ENCODE peak calls at places on chromosomes 3 and 15, in five cellular contexts. A is activated T-cell treated with anti-CD3 and anti-CD28 coated beads, Interleukin-2, amount 50 U/mL, for 4 hours; F is AG09319; P is AG08396; X is naive thymus-derived CD8-positive, alpha-beta T cell. Z is an unnamed sample.

GRCh38 chr15:83734487-83734886 is 80.6 kb downstream of the ADAMTSL3 start:
- DNase-seq in P (no peak), X (no peak), F (no peak), A (no peak), Z (peak)

GRCh38 chr3:45127130-45127822 is 18.9 kb downstream of the CDCP1 start:
- DNase-seq in P (no peak), X (no peak), A (no peak), F (no peak), Z (no peak)

GRCh38 chr3:111926266-111926676 is 52.6 kb upstream of the ABHD10 start:
- DNase-seq in A (no peak), P (no peak), X (no peak), F (no peak), Z (no peak)

GRCh38 chr15:99059010-99059981 is 45.6 kb upstream of the SYNM start:
- DNase-seq in F (peak), P (peak), X (peak), A (peak), Z (no peak)

GRCh38 chr3:64294771-64295170 is 69.5 kb upstream of the PRICKLE2 start:
- DNase-seq in A (no peak), P (no peak), F (no peak), X (no peak), Z (no peak)

GRCh38 chr15:59105839-59106238 is 893 bp downstream of the CCNB2 start:
- DNase-seq in A (no peak), P (no peak), F (no peak), X (no peak), Z (no peak)

GRCh38 chr3:47010050-47010712 is 30.7 kb downstream of the NBEAL2 start:
- DNase-seq in X (no peak), P (no peak), F (no peak), A (no peak), Z (no peak)

GRCh38 chr3:152209060-152209459 is 59.7 kb upstream of the MBNL1 start:
- DNase-seq in P (no peak), A (no peak), X (no peak), F (no peak), Z (no peak)

GRCh38 chr3:25897019-25897418 is 107.1 kb downstream of the OXSM start:
- DNase-seq in F (no peak), P (no peak), A (no peak), X (no peak), Z (no peak)

Z was measured in epithelial cell of prostate.